ENCODE peak calls at places on chromosome 1, in ten cellular contexts. One of them, this sample, is unnamed.

GRCh38 chr1:189654906-189655305 is 822.8 kb downstream of the BRINP3 start:
- DNase-seq in sigmoid colon: no peak
- DNase-seq in heart right ventricle: no peak
- DNase-seq in ascending aorta: no peak
- DNase-seq in CD8-positive, alpha-beta T cell: no peak
- DNase-seq in mammary epithelial cell: peak; percentile 49
- DNase-seq in IMR-90: peak; percentile 65
- DNase-seq in GM23338: no peak
- DNase-seq in heart left ventricle: no peak
- DNase-seq in A549: peak; percentile 15
- DNase-seq in this sample: no peak

GRCh38 chr1:5763971-5764370 is 228.3 kb downstream of the NPHP4 start:
- DNase-seq in heart right ventricle: no peak
- DNase-seq in ascending aorta: no peak
- DNase-seq in heart left ventricle: no peak
- DNase-seq in A549: no peak
- DNase-seq in IMR-90: no peak
- DNase-seq in GM23338: no peak
- DNase-seq in sigmoid colon: no peak
- DNase-seq in mammary epithelial cell: no peak
- DNase-seq in CD8-positive, alpha-beta T cell: no peak
- DNase-seq in this sample: no peak

GRCh38 chr1:182789138-182790076 is at the start of gene NPL:
- DNase-seq in mammary epithelial cell: peak; percentile 75
- DNase-seq in GM23338: peak; percentile 87
- DNase-seq in heart right ventricle: peak; percentile 82
- DNase-seq in A549: peak; percentile 68
- DNase-seq in IMR-90: peak; percentile 50
- DNase-seq in sigmoid colon: peak; percentile 90
- DNase-seq in heart left ventricle: peak; percentile 94
- DNase-seq in CD8-positive, alpha-beta T cell: peak; percentile 81
- DNase-seq in ascending aorta: peak; percentile 36
- DNase-seq in this sample: peak; percentile 81

GRCh38 chr1:40801742-40802077 is 18.1 kb downstream of the KCNQ4 start:
- DNase-seq in heart left ventricle: no peak
- DNase-seq in IMR-90: no peak
- DNase-seq in GM23338: no peak
- DNase-seq in mammary epithelial cell: no peak
- DNase-seq in ascending aorta: no peak
- DNase-seq in A549: no peak
- DNase-seq in sigmoid colon: no peak
- DNase-seq in heart right ventricle: no peak
- DNase-seq in CD8-positive, alpha-beta T cell: no peak
- DNase-seq in this sample: no peak

GRCh38 chr1:70745199-70745598 is 302.4 kb downstream of the PTGER3 start:
- DNase-seq in ascending aorta: no peak
- DNase-seq in heart left ventricle: no peak
- DNase-seq in GM23338: peak; percentile 73
- DNase-seq in heart right ventricle: no peak
- DNase-seq in IMR-90: no peak
- DNase-seq in sigmoid colon: no peak
- DNase-seq in mammary epithelial cell: no peak
- DNase-seq in A549: no peak
- DNase-seq in CD8-positive, alpha-beta T cell: no peak
- DNase-seq in this sample: no peak

GRCh38 chr1:209248649-209249279 is 334.8 kb upstream of the CAMK1G start:
- DNase-seq in GM23338: peak; percentile 88
- DNase-seq in IMR-90: peak; percentile 54
- DNase-seq in mammary epithelial cell: peak; percentile 56
- DNase-seq in A549: peak; percentile 66
- DNase-seq in sigmoid colon: no peak
- DNase-seq in ascending aorta: no peak
- DNase-seq in heart right ventricle: peak; percentile 38
- DNase-seq in CD8-positive, alpha-beta T cell: no peak
- DNase-seq in heart left ventricle: no peak
- DNase-seq in this sample: no peak

GRCh38 chr1:179241716-179242115 is 12.2 kb upstream of the ABL2 start:
- DNase-seq in mammary epithelial cell: no peak
- DNase-seq in GM23338: no peak
- DNase-seq in heart left ventricle: no peak
- DNase-seq in A549: no peak
- DNase-seq in CD8-positive, alpha-beta T cell: no peak
- DNase-seq in ascending aorta: no peak
- DNase-seq in sigmoid colon: no peak
- DNase-seq in heart right ventricle: no peak
- DNase-seq in IMR-90: no peak
- DNase-seq in this sample: no peak

GRCh38 chr1:212618466-212619210 is 10.1 kb downstream of the ATF3 start:
- DNase-seq in heart right ventricle: no peak
- DNase-seq in GM23338: no peak
- DNase-seq in A549: no peak
- DNase-seq in heart left ventricle: no peak
- DNase-seq in ascending aorta: no peak
- DNase-seq in sigmoid colon: no peak
- DNase-seq in IMR-90: peak; percentile 80
- DNase-seq in CD8-positive, alpha-beta T cell: no peak
- DNase-seq in mammary epithelial cell: no peak
- DNase-seq in this sample: no peak

GRCh38 chr1:7679873-7680790 is 91.0 kb upstream of the VAMP3 start:
- DNase-seq in GM23338: peak; percentile 68
- DNase-seq in sigmoid colon: peak; percentile 78
- DNase-seq in ascending aorta: no peak
- DNase-seq in CD8-positive, alpha-beta T cell: peak; percentile 24
- DNase-seq in heart right ventricle: peak; percentile 49
- DNase-seq in mammary epithelial cell: peak; percentile 17
- DNase-seq in IMR-90: peak; percentile 13
- DNase-seq in heart left ventricle: peak; percentile 81
- DNase-seq in A549: peak; percentile 21
- DNase-seq in this sample: peak; percentile 71

GRCh38 chr1:228104526-228105251 is 1.6 kb upstream of the C1orf35 start:
- DNase-seq in heart left ventricle: no peak
- DNase-seq in mammary epithelial cell: no peak
- DNase-seq in sigmoid colon: peak; percentile 64
- DNase-seq in A549: no peak
- DNase-seq in heart right ventricle: no peak
- DNase-seq in CD8-positive, alpha-beta T cell: no peak
- DNase-seq in GM23338: no peak
- DNase-seq in ascending aorta: no peak
- DNase-seq in IMR-90: no peak
- DNase-seq in this sample: no peak

GRCh38 chr1:210233495-210234253 is 1.1 kb downstream of the SERTAD4 start:
- DNase-seq in CD8-positive, alpha-beta T cell: no peak
- DNase-seq in GM23338: peak; percentile 61
- DNase-seq in heart right ventricle: no peak
- DNase-seq in A549: peak; percentile 40
- DNase-seq in sigmoid colon: peak; percentile 76
- DNase-seq in mammary epithelial cell: peak; percentile 80
- DNase-seq in heart left ventricle: peak; percentile 72
- DNase-seq in IMR-90: peak; percentile 52
- DNase-seq in ascending aorta: no peak
- DNase-seq in this sample: peak; percentile 63

GRCh38 chr1:23452011-23452411 is 27.5 kb upstream of the TCEA3 start:
- DNase-seq in mammary epithelial cell: peak; percentile 94
- DNase-seq in A549: no peak
- DNase-seq in sigmoid colon: peak; percentile 75
- DNase-seq in ascending aorta: no peak
- DNase-seq in heart left ventricle: no peak
- DNase-seq in CD8-positive, alpha-beta T cell: peak; percentile 36
- DNase-seq in GM23338: no peak
- DNase-seq in IMR-90: peak; percentile 33
- DNase-seq in heart right ventricle: no peak
- DNase-seq in this sample: no peak

GRCh38 chr1:156233421-156234127 is 8.4 kb upstream of the BGLAP start:
- DNase-seq in A549: no peak
- DNase-seq in ascending aorta: no peak
- DNase-seq in heart left ventricle: no peak
- DNase-seq in heart right ventricle: no peak
- DNase-seq in CD8-positive, alpha-beta T cell: no peak
- DNase-seq in GM23338: no peak
- DNase-seq in sigmoid colon: no peak
- DNase-seq in mammary epithelial cell: no peak
- DNase-seq in IMR-90: peak; percentile 88
- DNase-seq in this sample: no peak

GRCh38 chr1:10868599-10868965 is 72.1 kb upstream of the CASZ1 start:
- DNase-seq in heart left ventricle: no peak
- DNase-seq in IMR-90: no peak
- DNase-seq in ascending aorta: no peak
- DNase-seq in heart right ventricle: no peak
- DNase-seq in A549: no peak
- DNase-seq in GM23338: no peak
- DNase-seq in mammary epithelial cell: no peak
- DNase-seq in sigmoid colon: no peak
- DNase-seq in CD8-positive, alpha-beta T cell: no peak
- DNase-seq in this sample: no peak
- H3K27ac ChIP-seq in heart left ventricle: no peak overlapping the region
- H3K27ac ChIP-seq in IMR-90: no peak overlapping the region
- H3K27ac ChIP-seq in ascending aorta: no peak overlapping the region
- H3K27ac ChIP-seq in heart right ventricle: no peak overlapping the region
- H3K27ac ChIP-seq in A549: no peak overlapping the region
- H3K27ac ChIP-seq in GM23338: no peak overlapping the region
- H3K27ac ChIP-seq in mammary epithelial cell: no peak overlapping the region
- H3K27ac ChIP-seq in sigmoid colon: no peak overlapping the region
- H3K27ac ChIP-seq in CD8-positive, alpha-beta T cell: no peak overlapping the region
- H3K27ac ChIP-seq in this sample: no peak overlapping the region

GRCh38 chr1:39230261-39231190 is 26.0 kb downstream of the MACF1 start:
- DNase-seq in heart right ventricle: no peak
- DNase-seq in A549: no peak
- DNase-seq in CD8-positive, alpha-beta T cell: no peak
- DNase-seq in sigmoid colon: no peak
- DNase-seq in IMR-90: no peak
- DNase-seq in GM23338: peak; percentile 82
- DNase-seq in ascending aorta: no peak
- DNase-seq in mammary epithelial cell: no peak
- DNase-seq in heart left ventricle: no peak
- DNase-seq in this sample: no peak
- H3K27ac ChIP-seq in heart right ventricle: no peak overlapping the region
- H3K27ac ChIP-seq in A549: peak overlapping the region; percentile 21
- H3K27ac ChIP-seq in CD8-positive, alpha-beta T cell: no peak overlapping the region
- H3K27ac ChIP-seq in sigmoid colon: peak overlapping the region; percentile 46
- H3K27ac ChIP-seq in IMR-90: peak overlapping the region; percentile 12
- H3K27ac ChIP-seq in GM23338: peak overlapping the region; percentile 94
- H3K27ac ChIP-seq in ascending aorta: peak overlapping the region; percentile 34
- H3K27ac ChIP-seq in mammary epithelial cell: peak overlapping the region; percentile 62
- H3K27ac ChIP-seq in heart left ventricle: peak overlapping the region; percentile 78
- H3K27ac ChIP-seq in this sample: no peak overlapping the region

GRCh38 chr1:231387770-231388669 is 34.1 kb downstream of the EGLN1 start:
- DNase-seq in heart left ventricle: no peak
- DNase-seq in A549: no peak
- DNase-seq in IMR-90: peak; percentile 27
- DNase-seq in ascending aorta: no peak
- DNase-seq in CD8-positive, alpha-beta T cell: no peak
- DNase-seq in GM23338: no peak
- DNase-seq in mammary epithelial cell: no peak
- DNase-seq in sigmoid colon: no peak
- DNase-seq in heart right ventricle: no peak
- DNase-seq in this sample: no peak

GRCh38 chr1:231382426-231382825 is 39.7 kb downstream of the EGLN1 start:
- DNase-seq in GM23338: no peak
- DNase-seq in CD8-positive, alpha-beta T cell: no peak
- DNase-seq in A549: no peak
- DNase-seq in heart right ventricle: no peak
- DNase-seq in ascending aorta: no peak
- DNase-seq in sigmoid colon: no peak
- DNase-seq in mammary epithelial cell: no peak
- DNase-seq in IMR-90: no peak
- DNase-seq in heart left ventricle: no peak
- DNase-seq in this sample: no peak

GRCh38 chr1:231386472-231386871 is 35.6 kb downstream of the EGLN1 start:
- DNase-seq in CD8-positive, alpha-beta T cell: no peak
- DNase-seq in heart right ventricle: no peak
- DNase-seq in mammary epithelial cell: no peak
- DNase-seq in ascending aorta: no peak
- DNase-seq in A549: no peak
- DNase-seq in GM23338: no peak
- DNase-seq in heart left ventricle: no peak
- DNase-seq in IMR-90: no peak
- DNase-seq in sigmoid colon: no peak
- DNase-seq in this sample: no peak

GRCh38 chr1:231383159-231383855 is 38.8 kb downstream of the EGLN1 start:
- DNase-seq in GM23338: no peak
- DNase-seq in IMR-90: no peak
- DNase-seq in sigmoid colon: no peak
- DNase-seq in A549: no peak
- DNase-seq in CD8-positive, alpha-beta T cell: no peak
- DNase-seq in ascending aorta: no peak
- DNase-seq in heart right ventricle: no peak
- DNase-seq in heart left ventricle: no peak
- DNase-seq in mammary epithelial cell: peak; percentile 74
- DNase-seq in this sample: no peak

GRCh38 chr1:231385118-231385748 is 36.9 kb downstream of the EGLN1 start:
- DNase-seq in sigmoid colon: no peak
- DNase-seq in A549: no peak
- DNase-seq in heart right ventricle: no peak
- DNase-seq in ascending aorta: no peak
- DNase-seq in heart left ventricle: no peak
- DNase-seq in GM23338: no peak
- DNase-seq in mammary epithelial cell: peak; percentile 67
- DNase-seq in CD8-positive, alpha-beta T cell: no peak
- DNase-seq in IMR-90: no peak
- DNase-seq in this sample: no peak
- H3K27ac ChIP-seq in sigmoid colon: no peak overlapping the region
- H3K27ac ChIP-seq in A549: peak overlapping the region; percentile 65
- H3K27ac ChIP-seq in heart right ventricle: no peak overlapping the region
- H3K27ac ChIP-seq in ascending aorta: no peak overlapping the region
- H3K27ac ChIP-seq in heart left ventricle: no peak overlapping the region
- H3K27ac ChIP-seq in GM23338: no peak overlapping the region
- H3K27ac ChIP-seq in mammary epithelial cell: no peak overlapping the region
- H3K27ac ChIP-seq in CD8-positive, alpha-beta T cell: no peak overlapping the region
- H3K27ac ChIP-seq in IMR-90: no peak overlapping the region
- H3K27ac ChIP-seq in this sample: no peak overlapping the region

DNA sequence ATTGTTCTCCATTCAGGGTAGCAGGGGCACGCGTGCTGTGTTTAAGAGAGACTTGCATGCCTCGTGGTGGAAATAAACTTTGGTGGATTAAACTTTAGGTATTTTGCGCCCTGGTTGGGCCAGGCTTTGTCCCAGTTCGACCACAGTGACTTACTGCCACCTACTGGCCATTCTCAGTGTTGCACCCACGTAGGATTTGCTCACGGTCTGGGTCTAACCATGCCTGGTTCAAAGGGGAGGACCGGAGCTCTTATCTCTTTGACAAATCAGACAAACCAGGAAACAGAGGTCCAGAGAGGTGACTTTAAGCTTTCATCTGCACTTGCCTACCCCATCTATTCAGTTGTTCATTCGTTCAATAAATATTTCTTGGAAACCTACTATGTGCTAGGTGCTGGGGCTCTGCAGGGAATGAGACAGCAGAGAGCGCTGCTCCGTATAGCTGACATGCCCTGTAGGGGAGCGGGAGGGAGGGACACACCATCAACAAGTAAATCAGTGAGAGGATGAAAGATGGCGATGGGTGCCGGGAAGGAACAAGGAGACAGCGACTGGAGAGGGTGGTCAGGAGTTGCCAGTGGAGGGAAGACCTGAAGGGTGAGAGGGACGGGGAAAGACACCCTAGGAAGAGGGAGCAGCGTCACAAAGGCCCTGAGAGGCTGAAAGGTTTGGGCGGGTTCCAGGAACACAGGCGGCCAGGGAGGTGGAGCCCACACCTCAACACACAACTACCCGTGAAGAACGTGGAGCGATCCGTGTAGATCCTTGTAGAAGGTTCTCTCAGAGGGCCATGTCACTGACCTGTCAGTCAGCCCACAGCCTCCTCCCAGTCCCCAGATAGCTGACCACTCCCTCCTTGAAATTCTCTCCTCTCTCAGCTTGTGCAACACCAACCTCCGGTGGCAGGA is 27.2 kb upstream of the TINAGL1 start:
- DNase-seq in heart left ventricle: peak; percentile 78
- DNase-seq in sigmoid colon: peak; percentile 86
- DNase-seq in A549: peak; percentile 84
- DNase-seq in GM23338: peak; percentile 89
- DNase-seq in CD8-positive, alpha-beta T cell: peak; percentile 77
- DNase-seq in heart right ventricle: peak; percentile 84
- DNase-seq in mammary epithelial cell: peak; percentile 89
- DNase-seq in IMR-90: peak; percentile 82
- DNase-seq in ascending aorta: no peak
- DNase-seq in this sample: peak; percentile 56
- H3K27ac ChIP-seq in heart left ventricle: peak overlapping the region; percentile 54
- H3K27ac ChIP-seq in sigmoid colon: no peak overlapping the region
- H3K27ac ChIP-seq in A549: peak overlapping the region; percentile 93
- H3K27ac ChIP-seq in GM23338: no peak overlapping the region
- H3K27ac ChIP-seq in CD8-positive, alpha-beta T cell: no peak overlapping the region
- H3K27ac ChIP-seq in heart right ventricle: no peak overlapping the region
- H3K27ac ChIP-seq in mammary epithelial cell: peak overlapping the region; percentile 23
- H3K27ac ChIP-seq in IMR-90: no peak overlapping the region
- H3K27ac ChIP-seq in ascending aorta: no peak overlapping the region
- H3K27ac ChIP-seq in this sample: peak overlapping the region; percentile 28

This sample was measured in caudate nucleus.